ENCODE peak calls at places on chromosomes 1 and 21, in six cellular contexts. A, L, X, B, D and Y are unnamed samples.

GRCh38 chr1:186662752-186663151 is 17.5 kb downstream of the PTGS2 start:
- DNase-seq in A (no peak), D (no peak), X (peak), L (peak), B (no peak), Y (no peak)

GRCh38 chr1:119372493-119373086 is 4.0 kb downstream of the HAO2 start:
- DNase-seq in A (no peak), L (no peak), B (no peak), X (no peak), D (peak), Y (no peak)

GRCh38 chr1:12620142-12620865 is 2.3 kb upstream of the DHRS3 start:
- DNase-seq in D (no peak), A (no peak), B (no peak), L (no peak), X (no peak), Y (no peak)

GRCh38 chr1:27122652-27123051 is 32.3 kb downstream of the SLC9A1 start:
- DNase-seq in L (no peak), D (no peak), A (no peak), B (peak), X (peak), Y (no peak)

GRCh38 chr1:233180626-233181364 is 114.7 kb downstream of the PCNX2 start:
- DNase-seq in A (no peak), B (no peak), L (no peak), D (no peak), X (peak), Y (no peak)

GRCh38 chr1:93596329-93597089 is 85.1 kb downstream of the BCAR3 start:
- DNase-seq in A (no peak), L (no peak), D (no peak), X (no peak), B (no peak), Y (no peak)

GRCh38 chr1:155136728-155137127 is 1.1 kb downstream of the SLC50A1 start:
- DNase-seq in A (no peak), B (no peak), X (no peak), D (no peak), L (no peak), Y (no peak)

GRCh38 chr1:183279835-183280234 is 93.8 kb downstream of the LAMC2 start:
- DNase-seq in B (peak), L (peak), A (no peak), X (peak), D (no peak), Y (no peak)

GRCh38 chr1:4794020-4794780 is 139.8 kb downstream of the AJAP1 start:
- DNase-seq in B (no peak), D (no peak), A (no peak), X (no peak), L (no peak), Y (no peak)

GRCh38 chr1:53721088-53721487 is 17.9 kb downstream of the GLIS1 start:
- DNase-seq in X (no peak), B (no peak), A (no peak), L (no peak), D (no peak), Y (no peak)

GRCh38 chr1:202130275-202130646 is 7.5 kb downstream of the GPR37L1 start:
- DNase-seq in L (no peak), D (no peak), X (no peak), B (no peak), A (no peak), Y (peak)

GRCh38 chr1:115199416-115200132 is 110.3 kb upstream of the TSPAN2 start:
- DNase-seq in D (no peak), X (no peak), A (no peak), L (no peak), B (no peak), Y (no peak)

GRCh38 chr21:16587671-16588379 is 858.0 kb downstream of the USP25 start:
- DNase-seq in B (no peak), X (no peak), L (peak), D (no peak), A (no peak), Y (peak)

GRCh38 chr1:50701706-50702317 is 258.3 kb downstream of the FAF1 start:
- DNase-seq in D (no peak), A (no peak), X (no peak), B (no peak), L (no peak), Y (no peak)